ENCODE peak calls at places on chromosomes 13 and 19, in five cellular contexts. One of them, this sample, is unnamed.

GRCh38 chr13:109200556-109200955 is 571.1 kb downstream of the MYO16 start:
- DNase-seq in lower leg skin: no peak
- DNase-seq in RWPE1: no peak
- DNase-seq in PC-3: no peak
- DNase-seq in GM20000: no peak
- DNase-seq in this sample: no peak

GRCh38 chr19:38975214-38975860 is at the start of gene FBXO17:
- DNase-seq in lower leg skin: peak; percentile 25
- DNase-seq in RWPE1: peak; percentile 42
- DNase-seq in PC-3: no peak
- DNase-seq in GM20000: peak; percentile 71
- DNase-seq in this sample: peak; percentile 49

GRCh38 chr19:57436392-57436791 is 1.3 kb downstream of the ZNF749 start:
- DNase-seq in lower leg skin: no peak
- DNase-seq in RWPE1: no peak
- DNase-seq in PC-3: no peak
- DNase-seq in GM20000: no peak
- DNase-seq in this sample: no peak

GRCh38 chr19:11256189-11256588 is 6.1 kb downstream of the DOCK6 start:
- DNase-seq in lower leg skin: no peak
- DNase-seq in RWPE1: no peak
- DNase-seq in PC-3: no peak
- DNase-seq in GM20000: no peak
- DNase-seq in this sample: no peak

GRCh38 chr19:21765151-21765550 is 2.2 kb downstream of the ZNF100 start:
- DNase-seq in lower leg skin: no peak
- DNase-seq in RWPE1: no peak
- DNase-seq in PC-3: no peak
- DNase-seq in GM20000: no peak
- DNase-seq in this sample: no peak

GRCh38 chr19:45070214-45070613 is 6.1 kb downstream of the ZNF296 start:
- DNase-seq in lower leg skin: no peak
- DNase-seq in RWPE1: no peak
- DNase-seq in PC-3: no peak
- DNase-seq in GM20000: no peak
- DNase-seq in this sample: no peak

GRCh38 chr13:107866007-107866665 is 349.2 kb downstream of the LIG4 start:
- DNase-seq in lower leg skin: no peak
- DNase-seq in RWPE1: no peak
- DNase-seq in PC-3: peak; percentile 43
- DNase-seq in GM20000: no peak
- DNase-seq in this sample: no peak

GRCh38 chr13:86142080-86142479 is 342.9 kb upstream of the SLITRK6 start:
- DNase-seq in lower leg skin: no peak
- DNase-seq in RWPE1: no peak
- DNase-seq in PC-3: no peak
- DNase-seq in GM20000: no peak
- DNase-seq in this sample: no peak

GRCh38 chr13:60756306-60756705 is 359.3 kb downstream of the TDRD3 start:
- DNase-seq in lower leg skin: no peak
- DNase-seq in RWPE1: no peak
- DNase-seq in PC-3: peak; percentile 8
- DNase-seq in GM20000: no peak
- DNase-seq in this sample: no peak

GRCh38 chr13:51645154-51645650 is 60.9 kb downstream of the WDFY2 start:
- DNase-seq in lower leg skin: no peak
- DNase-seq in RWPE1: peak; percentile 70
- DNase-seq in PC-3: no peak
- DNase-seq in GM20000: peak; percentile 33
- DNase-seq in this sample: peak; percentile 23

GRCh38 chr19:42115219-42115618 is 17.0 kb downstream of the POU2F2 start:
- DNase-seq in lower leg skin: no peak
- DNase-seq in RWPE1: no peak
- DNase-seq in PC-3: no peak
- DNase-seq in GM20000: no peak
- DNase-seq in this sample: no peak

GRCh38 chr13:113641426-113641825 is 16.6 kb downstream of the ATP4B start:
- DNase-seq in lower leg skin: no peak
- DNase-seq in RWPE1: no peak
- DNase-seq in PC-3: no peak
- DNase-seq in GM20000: no peak
- DNase-seq in this sample: no peak

GRCh38 chr19:54162241-54162805 is 2.8 kb upstream of the LENG1 start:
- DNase-seq in lower leg skin: peak; percentile 81
- DNase-seq in RWPE1: peak; percentile 93
- DNase-seq in PC-3: peak; percentile 86
- DNase-seq in GM20000: peak; percentile 88
- DNase-seq in this sample: peak; percentile 87

GRCh38 chr13:41565221-41565620 is 107.9 kb downstream of the RGCC start:
- DNase-seq in lower leg skin: no peak
- DNase-seq in RWPE1: no peak
- DNase-seq in PC-3: no peak
- DNase-seq in GM20000: no peak
- DNase-seq in this sample: no peak

GRCh38 chr13:33639158-33639557 is 178.8 kb upstream of the RFC3 start:
- DNase-seq in lower leg skin: peak; percentile 59
- DNase-seq in RWPE1: no peak
- DNase-seq in PC-3: no peak
- DNase-seq in GM20000: no peak
- DNase-seq in this sample: no peak

GRCh38 chr13:109790951-109791605 is 4.7 kb upstream of the IRS2 start:
- DNase-seq in lower leg skin: no peak
- DNase-seq in RWPE1: no peak
- DNase-seq in PC-3: peak; percentile 58
- DNase-seq in GM20000: no peak
- DNase-seq in this sample: no peak

GRCh38 chr13:33494596-33495214 is 209.2 kb upstream of the STARD13 start:
- DNase-seq in lower leg skin: no peak
- DNase-seq in RWPE1: peak; percentile 39
- DNase-seq in PC-3: peak; percentile 86
- DNase-seq in GM20000: no peak
- DNase-seq in this sample: no peak

GRCh38 chr13:27171830-27172494 is 351 bp upstream of the USP12 start:
- DNase-seq in lower leg skin: peak; percentile 86
- DNase-seq in RWPE1: peak; percentile 86
- DNase-seq in PC-3: peak; percentile 86
- DNase-seq in GM20000: peak; percentile 97
- DNase-seq in this sample: peak; percentile 91

GRCh38 chr19:52896431-52897148 is 845 bp downstream of the ZNF320 start:
- DNase-seq in lower leg skin: peak; percentile 16
- DNase-seq in RWPE1: peak; percentile 33
- DNase-seq in PC-3: peak; percentile 50
- DNase-seq in GM20000: peak; percentile 6
- DNase-seq in this sample: peak; percentile 17

GRCh38 chr13:100540621-100541020 is 48.0 kb downstream of the GGACT start:
- DNase-seq in lower leg skin: no peak
- DNase-seq in RWPE1: no peak
- DNase-seq in PC-3: no peak
- DNase-seq in GM20000: no peak
- DNase-seq in this sample: no peak

GRCh38 chr19:33819875-33820781 is 23.5 kb downstream of the KCTD15 start:
- DNase-seq in lower leg skin: peak; percentile 91
- DNase-seq in RWPE1: peak; percentile 90
- DNase-seq in PC-3: peak; percentile 85
- DNase-seq in GM20000: peak; percentile 60
- DNase-seq in this sample: peak; percentile 40

GRCh38 chr13:113407103-113407530 is 43.2 kb upstream of the GRTP1 start:
- DNase-seq in lower leg skin: no peak
- DNase-seq in RWPE1: no peak
- DNase-seq in PC-3: no peak
- DNase-seq in GM20000: no peak
- DNase-seq in this sample: no peak

DNA sequence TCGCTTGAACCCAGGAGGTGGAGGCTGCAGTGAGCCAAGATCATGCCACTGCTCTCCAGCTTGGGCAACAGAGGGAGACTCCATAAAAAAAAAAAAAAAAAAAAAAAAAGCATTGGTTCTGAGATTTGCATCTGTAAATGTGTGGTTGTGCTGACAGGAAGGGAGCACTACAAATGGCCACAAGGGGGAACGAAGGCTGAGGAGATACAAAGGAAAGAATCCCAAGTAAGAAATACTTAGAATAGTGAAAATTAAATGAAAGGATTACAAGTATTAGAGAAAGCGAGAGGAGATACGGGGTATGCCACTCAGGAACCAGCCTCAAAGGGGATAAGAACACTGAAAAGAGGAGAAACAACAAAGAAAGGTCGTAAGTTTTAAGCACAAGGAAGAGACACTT is 284.9 kb downstream of the KLF12 start:
- DNase-seq in lower leg skin: no peak
- DNase-seq in RWPE1: peak; percentile 1
- DNase-seq in PC-3: peak; percentile 33
- DNase-seq in GM20000: no peak
- DNase-seq in this sample: no peak
- TF ChIP-seq CTCF in lower leg skin: no peak
- TF ChIP-seq CTCF in RWPE1: no peak
- TF ChIP-seq CTCF in PC-3: peak; percentile 46
- TF ChIP-seq CTCF in GM20000: no peak
- TF ChIP-seq CTCF in this sample: peak; percentile 30

GRCh38 chr13:59641261-59641660 is 522.5 kb downstream of the DIAPH3 start:
- DNase-seq in lower leg skin: no peak
- DNase-seq in RWPE1: no peak
- DNase-seq in PC-3: peak; percentile 5
- DNase-seq in GM20000: no peak
- DNase-seq in this sample: no peak
- TF ChIP-seq CTCF in lower leg skin: no peak
- TF ChIP-seq CTCF in RWPE1: no peak
- TF ChIP-seq CTCF in PC-3: peak; percentile 24
- TF ChIP-seq CTCF in GM20000: no peak
- TF ChIP-seq CTCF in this sample: no peak

DNA sequence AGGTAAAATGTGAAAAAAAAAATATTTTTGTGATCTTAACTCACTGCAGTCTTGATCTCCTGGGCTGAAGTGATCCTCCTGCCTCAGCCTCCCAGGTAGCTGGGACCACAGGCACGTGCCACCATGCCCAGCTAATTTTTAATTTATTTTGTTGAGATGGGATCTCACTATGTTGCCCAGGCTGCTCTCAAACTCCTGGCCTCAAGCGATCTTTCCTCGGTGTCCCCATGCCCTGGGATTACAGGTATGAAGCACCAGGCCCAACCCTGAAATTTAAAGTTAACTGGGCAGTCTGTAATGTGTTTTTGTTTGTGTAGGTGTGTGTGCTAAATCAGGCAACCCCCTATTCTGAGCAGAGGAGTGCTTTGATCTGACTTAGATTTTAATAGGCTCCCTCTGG is 3.4 kb upstream of the C5AR1 start:
- DNase-seq in lower leg skin: no peak
- DNase-seq in RWPE1: no peak
- DNase-seq in PC-3: no peak
- DNase-seq in GM20000: no peak
- DNase-seq in this sample: no peak
- TF ChIP-seq CTCF in lower leg skin: no peak
- TF ChIP-seq CTCF in RWPE1: no peak
- TF ChIP-seq CTCF in PC-3: no peak
- TF ChIP-seq CTCF in GM20000: no peak
- TF ChIP-seq CTCF in this sample: no peak

GRCh38 chr19:28632357-28633076 is 580.4 kb downstream of the UQCRFS1 start:
- DNase-seq in lower leg skin: no peak
- DNase-seq in RWPE1: no peak
- DNase-seq in PC-3: no peak
- DNase-seq in GM20000: no peak
- DNase-seq in this sample: no peak
- TF ChIP-seq CTCF in lower leg skin: no peak
- TF ChIP-seq CTCF in RWPE1: no peak
- TF ChIP-seq CTCF in PC-3: no peak
- TF ChIP-seq CTCF in GM20000: no peak
- TF ChIP-seq CTCF in this sample: no peak

This sample was measured in GM10248.